ENCODE peak calls at places on chromosomes 12 and 14, in eight cellular contexts. B is AG10803, L is iPS-NIHi11, V is Daoy, T is cardiac fibroblast, F is progenitor cell of endocrine pancreas, U is M059J, Q is GM12865. M is an unnamed sample.

GRCh38 chr12:74890237-74890599 is 319.4 kb downstream of the KCNC2 start:
- DNase-seq in B (peak), L (peak), V (peak), T (peak), F (no peak), U (peak), Q (peak), M (peak)

GRCh38 chr12:47835831-47836155 is 16.1 kb upstream of the HDAC7 start:
- DNase-seq in B (no peak), L (no peak), V (no peak), T (no peak), F (no peak), U (peak), Q (no peak), M (no peak)

GRCh38 chr12:57476993-57477709 is 2.5 kb downstream of the ARHGAP9 start:
- DNase-seq in B (no peak), L (no peak), V (no peak), T (no peak), F (no peak), U (no peak), Q (no peak), M (no peak)

GRCh38 chr14:62209287-62209899 is 447.2 kb downstream of the SNAPC1 start:
- DNase-seq in B (peak), L (no peak), V (peak), T (peak), F (no peak), U (peak), Q (no peak), M (no peak)

GRCh38 chr14:76456200-76456599 is 80.3 kb downstream of the ESRRB start:
- DNase-seq in B (peak), L (peak), V (peak), T (peak), F (peak), U (peak), Q (peak), M (peak)

GRCh38 chr12:25689996-25690501 is 137.0 kb upstream of the LMNTD1 start:
- DNase-seq in B (peak), L (no peak), V (peak), T (peak), F (no peak), U (peak), Q (no peak), M (peak)

GRCh38 chr14:71574976-71575375 is 357.3 kb upstream of the RGS6 start:
- DNase-seq in B (peak), L (peak), V (peak), T (peak), F (no peak), U (peak), Q (no peak), M (no peak)

GRCh38 chr14:105012171-105012985 is 8.5 kb downstream of the CDCA4 start:
- DNase-seq in B (no peak), L (no peak), V (no peak), T (no peak), F (no peak), U (no peak), Q (no peak), M (no peak)

GRCh38 chr12:112559784-112560183 is 141.0 kb downstream of the PTPN11 start:
- DNase-seq in B (no peak), L (no peak), V (no peak), T (no peak), F (no peak), U (peak), Q (no peak), M (no peak)

GRCh38 chr12:6963741-6964446 is 6.6 kb downstream of the PHB2 start:
- DNase-seq in B (no peak), L (no peak), V (no peak), T (no peak), F (no peak), U (no peak), Q (no peak), M (no peak)

GRCh38 chr12:89469361-89469760 is 55.2 kb downstream of the GALNT4 start:
- DNase-seq in B (peak), L (no peak), V (peak), T (peak), F (no peak), U (peak), Q (peak), M (no peak)

GRCh38 chr12:95767703-95768102 is 22.9 kb downstream of the NTN4 start:
- DNase-seq in B (no peak), L (no peak), V (no peak), T (peak), F (no peak), U (no peak), Q (no peak), M (no peak)

GRCh38 chr14:57897148-57897547 is 31.3 kb upstream of the SLC35F4 start:
- DNase-seq in B (no peak), L (no peak), V (no peak), T (no peak), F (no peak), U (no peak), Q (no peak), M (no peak)

M was measured in mucosa of gallbladder.